ENCODE peak calls at places on chromosomes 16 and 17, in nine cellular contexts. One of them, this sample, is unnamed.

GRCh38 chr17:8846768-8847211 is 20.7 kb downstream of the PIK3R6 start:
- DNase-seq in WTC11: no peak
- DNase-seq in thoracic aorta: no peak
- DNase-seq in mammary epithelial cell: peak
- DNase-seq in IMR-90: peak
- DNase-seq in fibroblast of pulmonary artery: peak
- DNase-seq in lower leg skin: no peak
- DNase-seq in lung: no peak
- DNase-seq in adrenal gland: no peak
- DNase-seq in this sample: peak

GRCh38 chr17:73494096-73494954 is 149.9 kb downstream of the SDK2 start:
- DNase-seq in WTC11: no peak
- DNase-seq in thoracic aorta: no peak
- DNase-seq in mammary epithelial cell: no peak
- DNase-seq in IMR-90: no peak
- DNase-seq in fibroblast of pulmonary artery: no peak
- DNase-seq in lower leg skin: no peak
- DNase-seq in lung: no peak
- DNase-seq in adrenal gland: no peak
- DNase-seq in this sample: no peak

GRCh38 chr16:89363621-89364393 is 126.6 kb downstream of the ANKRD11 start:
- DNase-seq in WTC11: no peak
- DNase-seq in thoracic aorta: no peak
- DNase-seq in mammary epithelial cell: peak
- DNase-seq in IMR-90: peak
- DNase-seq in fibroblast of pulmonary artery: peak
- DNase-seq in lower leg skin: peak
- DNase-seq in lung: peak
- DNase-seq in adrenal gland: peak
- DNase-seq in this sample: peak

GRCh38 chr16:15523092-15523541 is 88.7 kb downstream of the BMERB1 start:
- DNase-seq in WTC11: peak
- DNase-seq in thoracic aorta: no peak
- DNase-seq in mammary epithelial cell: no peak
- DNase-seq in IMR-90: no peak
- DNase-seq in fibroblast of pulmonary artery: no peak
- DNase-seq in lower leg skin: no peak
- DNase-seq in lung: no peak
- DNase-seq in adrenal gland: no peak
- DNase-seq in this sample: no peak

GRCh38 chr16:31875112-31875803 is 1.7 kb downstream of the ZNF267 start:
- DNase-seq in WTC11: no peak
- DNase-seq in thoracic aorta: no peak
- DNase-seq in mammary epithelial cell: peak
- DNase-seq in IMR-90: peak
- DNase-seq in fibroblast of pulmonary artery: peak
- DNase-seq in lower leg skin: no peak
- DNase-seq in lung: no peak
- DNase-seq in adrenal gland: no peak
- DNase-seq in this sample: peak

GRCh38 chr17:28788100-28788499 is 44.3 kb downstream of the TRAF4 start:
- DNase-seq in WTC11: no peak
- DNase-seq in thoracic aorta: no peak
- DNase-seq in mammary epithelial cell: no peak
- DNase-seq in IMR-90: no peak
- DNase-seq in fibroblast of pulmonary artery: no peak
- DNase-seq in lower leg skin: no peak
- DNase-seq in lung: no peak
- DNase-seq in adrenal gland: no peak
- DNase-seq in this sample: no peak

GRCh38 chr16:82935781-82936180 is 309.0 kb downstream of the CDH13 start:
- DNase-seq in WTC11: no peak
- DNase-seq in thoracic aorta: no peak
- DNase-seq in mammary epithelial cell: no peak
- DNase-seq in IMR-90: no peak
- DNase-seq in fibroblast of pulmonary artery: no peak
- DNase-seq in lower leg skin: no peak
- DNase-seq in lung: no peak
- DNase-seq in adrenal gland: no peak
- DNase-seq in this sample: no peak

GRCh38 chr17:8857919-8858318 is 9.6 kb downstream of the PIK3R6 start:
- DNase-seq in WTC11: no peak
- DNase-seq in thoracic aorta: no peak
- DNase-seq in mammary epithelial cell: peak
- DNase-seq in IMR-90: peak
- DNase-seq in fibroblast of pulmonary artery: peak
- DNase-seq in lower leg skin: no peak
- DNase-seq in lung: no peak
- DNase-seq in adrenal gland: no peak
- DNase-seq in this sample: peak

GRCh38 chr17:58520843-58521430 is 6.5 kb upstream of the MTMR4 start:
- DNase-seq in WTC11: peak
- DNase-seq in thoracic aorta: no peak
- DNase-seq in mammary epithelial cell: no peak
- DNase-seq in IMR-90: peak
- DNase-seq in fibroblast of pulmonary artery: peak
- DNase-seq in lower leg skin: no peak
- DNase-seq in lung: no peak
- DNase-seq in adrenal gland: peak
- DNase-seq in this sample: no peak
- TF ChIP-seq CTCF in WTC11: peak
- TF ChIP-seq CTCF in thoracic aorta: peak
- TF ChIP-seq CTCF in mammary epithelial cell: peak
- TF ChIP-seq CTCF in IMR-90: peak
- TF ChIP-seq CTCF in fibroblast of pulmonary artery: peak
- TF ChIP-seq CTCF in lower leg skin: no peak
- TF ChIP-seq CTCF in lung: no peak
- TF ChIP-seq CTCF in adrenal gland: peak
- TF ChIP-seq CTCF in this sample: peak

DNA sequence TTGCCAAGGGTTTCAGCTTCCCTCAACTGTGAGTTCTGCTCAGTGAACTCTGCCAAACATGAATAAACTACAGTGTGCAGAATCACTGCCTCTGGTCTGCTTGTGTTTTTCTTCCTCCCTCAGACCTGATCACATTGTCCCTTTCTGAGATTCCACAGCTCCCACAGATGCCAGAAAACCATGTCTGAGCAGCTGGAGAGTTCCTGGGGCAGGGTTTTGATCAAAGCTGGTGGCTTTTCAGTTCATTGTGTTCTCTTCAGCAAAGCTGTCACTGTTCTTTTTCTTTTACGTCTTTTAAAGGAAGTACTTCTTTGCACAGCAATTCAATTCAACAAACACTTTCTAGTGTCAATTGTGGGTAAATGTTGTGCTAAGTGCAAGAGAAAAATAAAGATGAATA is 555.8 kb downstream of the RBFOX1 start:
- DNase-seq in WTC11: no peak
- DNase-seq in thoracic aorta: no peak
- DNase-seq in mammary epithelial cell: no peak
- DNase-seq in IMR-90: no peak
- DNase-seq in fibroblast of pulmonary artery: no peak
- DNase-seq in lower leg skin: no peak
- DNase-seq in lung: no peak
- DNase-seq in adrenal gland: no peak
- DNase-seq in this sample: no peak
- TF ChIP-seq CTCF in WTC11: no peak
- TF ChIP-seq CTCF in thoracic aorta: no peak
- TF ChIP-seq CTCF in mammary epithelial cell: no peak
- TF ChIP-seq CTCF in IMR-90: no peak
- TF ChIP-seq CTCF in fibroblast of pulmonary artery: no peak
- TF ChIP-seq CTCF in lower leg skin: no peak
- TF ChIP-seq CTCF in lung: no peak
- TF ChIP-seq CTCF in adrenal gland: no peak
- TF ChIP-seq CTCF in this sample: no peak

GRCh38 chr17:31532526-31532925 is 141.1 kb downstream of the RAB11FIP4 start:
- DNase-seq in WTC11: no peak
- DNase-seq in thoracic aorta: no peak
- DNase-seq in mammary epithelial cell: no peak
- DNase-seq in IMR-90: no peak
- DNase-seq in fibroblast of pulmonary artery: no peak
- DNase-seq in lower leg skin: no peak
- DNase-seq in lung: no peak
- DNase-seq in adrenal gland: no peak
- DNase-seq in this sample: no peak

GRCh38 chr17:31532161-31532515 is 140.7 kb downstream of the RAB11FIP4 start:
- DNase-seq in WTC11: no peak
- DNase-seq in thoracic aorta: no peak
- DNase-seq in mammary epithelial cell: no peak
- DNase-seq in IMR-90: no peak
- DNase-seq in fibroblast of pulmonary artery: no peak
- DNase-seq in lower leg skin: no peak
- DNase-seq in lung: no peak
- DNase-seq in adrenal gland: no peak
- DNase-seq in this sample: no peak

GRCh38 chr17:31535581-31535981 is 144.1 kb downstream of the RAB11FIP4 start:
- DNase-seq in WTC11: no peak
- DNase-seq in thoracic aorta: no peak
- DNase-seq in mammary epithelial cell: no peak
- DNase-seq in IMR-90: no peak
- DNase-seq in fibroblast of pulmonary artery: no peak
- DNase-seq in lower leg skin: no peak
- DNase-seq in lung: no peak
- DNase-seq in adrenal gland: no peak
- DNase-seq in this sample: no peak

GRCh38 chr17:31534223-31534888 is 142.9 kb downstream of the RAB11FIP4 start:
- DNase-seq in WTC11: no peak
- DNase-seq in thoracic aorta: no peak
- DNase-seq in mammary epithelial cell: peak
- DNase-seq in IMR-90: peak
- DNase-seq in fibroblast of pulmonary artery: peak
- DNase-seq in lower leg skin: no peak
- DNase-seq in lung: no peak
- DNase-seq in adrenal gland: no peak
- DNase-seq in this sample: no peak

DNA sequence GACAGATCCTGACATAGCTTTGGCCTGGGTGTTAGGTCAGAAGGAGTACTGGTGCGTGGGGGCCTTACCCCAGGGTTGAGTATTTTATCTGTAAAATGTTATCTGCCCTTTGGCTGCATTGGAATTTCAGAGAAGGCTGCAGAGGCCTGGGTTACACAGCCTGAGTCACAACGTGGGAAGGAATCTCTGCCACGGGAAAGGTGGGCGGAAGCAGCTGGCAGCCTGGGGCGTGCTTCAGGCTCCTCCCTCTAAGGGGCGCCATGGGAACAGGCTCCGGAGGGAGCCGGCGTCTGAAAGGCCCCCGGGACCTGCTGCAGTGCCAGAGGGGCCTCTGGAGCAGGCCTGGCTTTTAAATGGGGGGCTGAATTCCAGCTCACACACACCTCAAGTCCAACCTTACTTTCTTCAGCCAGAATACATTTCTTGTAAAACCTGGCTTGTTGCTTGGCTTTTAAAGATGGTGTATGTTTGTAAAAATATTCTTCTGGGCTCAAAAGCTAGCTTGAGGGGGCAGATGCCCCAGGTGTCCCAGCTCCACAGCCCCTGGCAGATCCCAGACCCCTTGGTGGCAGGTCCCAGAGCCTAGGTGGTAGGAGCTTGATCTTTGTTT is 142.2 kb downstream of the RAB11FIP4 start:
- DNase-seq in WTC11: peak
- DNase-seq in thoracic aorta: no peak
- DNase-seq in mammary epithelial cell: peak
- DNase-seq in IMR-90: peak
- DNase-seq in fibroblast of pulmonary artery: peak
- DNase-seq in lower leg skin: no peak
- DNase-seq in lung: no peak
- DNase-seq in adrenal gland: peak
- DNase-seq in this sample: peak
- TF ChIP-seq CTCF in WTC11: peak
- TF ChIP-seq CTCF in thoracic aorta: no peak
- TF ChIP-seq CTCF in mammary epithelial cell: peak
- TF ChIP-seq CTCF in IMR-90: peak
- TF ChIP-seq CTCF in fibroblast of pulmonary artery: peak
- TF ChIP-seq CTCF in lower leg skin: no peak
- TF ChIP-seq CTCF in lung: no peak
- TF ChIP-seq CTCF in adrenal gland: peak
- TF ChIP-seq CTCF in this sample: peak

GRCh38 chr17:46194393-46195216 is 1.4 kb upstream of the KANSL1 start:
- DNase-seq in WTC11: no peak
- DNase-seq in thoracic aorta: no peak
- DNase-seq in mammary epithelial cell: no peak
- DNase-seq in IMR-90: peak
- DNase-seq in fibroblast of pulmonary artery: peak
- DNase-seq in lower leg skin: no peak
- DNase-seq in lung: no peak
- DNase-seq in adrenal gland: no peak
- DNase-seq in this sample: peak
- TF ChIP-seq CTCF in WTC11: no peak
- TF ChIP-seq CTCF in thoracic aorta: peak
- TF ChIP-seq CTCF in mammary epithelial cell: peak
- TF ChIP-seq CTCF in IMR-90: peak
- TF ChIP-seq CTCF in fibroblast of pulmonary artery: peak
- TF ChIP-seq CTCF in lower leg skin: no peak
- TF ChIP-seq CTCF in lung: peak
- TF ChIP-seq CTCF in adrenal gland: peak
- TF ChIP-seq CTCF in this sample: peak

GRCh38 chr17:59391026-59391425 is 59.6 kb downstream of the YPEL2 start:
- DNase-seq in WTC11: no peak
- DNase-seq in thoracic aorta: no peak
- DNase-seq in mammary epithelial cell: no peak
- DNase-seq in IMR-90: no peak
- DNase-seq in fibroblast of pulmonary artery: no peak
- DNase-seq in lower leg skin: no peak
- DNase-seq in lung: no peak
- DNase-seq in adrenal gland: no peak
- DNase-seq in this sample: no peak

GRCh38 chr17:59387351-59388069 is 56.1 kb downstream of the YPEL2 start:
- DNase-seq in WTC11: no peak
- DNase-seq in thoracic aorta: no peak
- DNase-seq in mammary epithelial cell: no peak
- DNase-seq in IMR-90: no peak
- DNase-seq in fibroblast of pulmonary artery: no peak
- DNase-seq in lower leg skin: no peak
- DNase-seq in lung: no peak
- DNase-seq in adrenal gland: no peak
- DNase-seq in this sample: no peak

GRCh38 chr17:59392973-59393679 is 61.7 kb downstream of the YPEL2 start:
- DNase-seq in WTC11: no peak
- DNase-seq in thoracic aorta: no peak
- DNase-seq in mammary epithelial cell: no peak
- DNase-seq in IMR-90: no peak
- DNase-seq in fibroblast of pulmonary artery: no peak
- DNase-seq in lower leg skin: no peak
- DNase-seq in lung: no peak
- DNase-seq in adrenal gland: no peak
- DNase-seq in this sample: no peak

GRCh38 chr17:59383893-59384292 is 52.4 kb downstream of the YPEL2 start:
- DNase-seq in WTC11: no peak
- DNase-seq in thoracic aorta: no peak
- DNase-seq in mammary epithelial cell: no peak
- DNase-seq in IMR-90: no peak
- DNase-seq in fibroblast of pulmonary artery: no peak
- DNase-seq in lower leg skin: no peak
- DNase-seq in lung: no peak
- DNase-seq in adrenal gland: no peak
- DNase-seq in this sample: no peak

DNA sequence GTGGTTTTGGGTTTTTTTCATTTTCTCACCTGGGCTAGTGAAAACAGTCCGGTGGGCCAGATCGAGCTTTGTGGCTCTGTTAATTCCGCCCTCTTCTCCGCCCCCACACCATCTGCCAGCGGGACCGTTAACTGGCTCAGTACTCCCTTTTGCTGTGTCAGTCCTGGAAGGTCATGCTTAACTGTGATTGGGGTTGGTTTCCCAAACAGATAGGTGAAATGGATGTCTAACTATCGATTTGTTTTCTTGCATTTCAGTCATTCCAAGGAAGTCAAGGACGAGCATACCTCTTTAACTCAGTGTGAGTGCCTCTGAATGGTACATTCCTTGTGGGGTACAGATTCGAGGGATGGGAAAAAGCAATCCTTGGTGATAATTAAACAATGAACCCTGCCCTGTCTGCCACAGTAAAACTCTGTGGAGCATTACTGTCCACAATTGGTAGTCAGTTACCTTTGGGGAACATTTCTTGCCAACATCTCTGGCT is 56.7 kb downstream of the YPEL2 start:
- DNase-seq in WTC11: no peak
- DNase-seq in thoracic aorta: no peak
- DNase-seq in mammary epithelial cell: no peak
- DNase-seq in IMR-90: no peak
- DNase-seq in fibroblast of pulmonary artery: no peak
- DNase-seq in lower leg skin: no peak
- DNase-seq in lung: no peak
- DNase-seq in adrenal gland: no peak
- DNase-seq in this sample: no peak
- TF ChIP-seq CTCF in WTC11: no peak
- TF ChIP-seq CTCF in thoracic aorta: no peak
- TF ChIP-seq CTCF in mammary epithelial cell: no peak
- TF ChIP-seq CTCF in IMR-90: no peak
- TF ChIP-seq CTCF in fibroblast of pulmonary artery: no peak
- TF ChIP-seq CTCF in lower leg skin: no peak
- TF ChIP-seq CTCF in lung: no peak
- TF ChIP-seq CTCF in adrenal gland: no peak
- TF ChIP-seq CTCF in this sample: no peak